ENCODE peak calls at places on chromosomes 11 and 22, in ten cellular contexts. V is CD4-positive, alpha-beta memory T cell; W is activated effector memory CD4-positive, alpha-beta T cell treated with Interleukin-2 at 50 U/mL for 16 hours; S is stimulated activated CD4-positive, alpha-beta T cell treated with anti-CD3 and anti-CD28 coated beads, Interleukin-12 subunit alpha, Interleukin-12 subunit beta, amount 100 ng/mL, for 48 hours; B is neuronal stem cell; O is T-helper 9 cell; U is T1000; L is right lobe of liver; P is GM06990; A is NCI-H446. I is an unnamed sample.

GRCh38 chr11:93849751-93850584 is 450 bp downstream of the VSTM5 start:
- DNase-seq in U (no peak), A (no peak), B (peak), V (no peak), L (no peak), S (no peak), O (no peak), P (no peak), W (no peak), I (no peak)

GRCh38 chr22:19410941-19411689 is 20.4 kb downstream of the HIRA start:
- DNase-seq in P (no peak), B (no peak), V (no peak), L (no peak), A (no peak), W (no peak), O (no peak), S (no peak), U (no peak), I (no peak)

GRCh38 chr11:61075891-61076290 is 26.4 kb upstream of the CD5 start:
- DNase-seq in V (no peak), U (no peak), S (no peak), W (no peak), O (no peak), L (no peak), B (no peak), P (no peak), A (no peak), I (no peak)

GRCh38 chr22:19658967-19659804 is 55.1 kb upstream of the SEPTIN5 start:
- DNase-seq in A (no peak), U (no peak), O (no peak), W (no peak), B (no peak), V (no peak), P (no peak), L (no peak), S (no peak), I (no peak)

GRCh38 chr22:21961886-21962654 is 9.4 kb upstream of the PPM1F start:
- DNase-seq in S (no peak), P (no peak), L (no peak), W (no peak), B (no peak), A (no peak), O (no peak), V (no peak), U (no peak), I (no peak)

GRCh38 chr22:28448625-28449024 is 231.0 kb downstream of the TTC28 start:
- DNase-seq in P (no peak), B (no peak), A (no peak), S (no peak), O (no peak), V (no peak), L (no peak), U (no peak), W (no peak), I (no peak)

GRCh38 chr11:22558638-22559037 is 67.0 kb downstream of the FANCF start:
- DNase-seq in P (no peak), B (no peak), L (no peak), S (no peak), A (peak), O (no peak), V (no peak), U (no peak), W (no peak), I (no peak)

GRCh38 chr11:76282106-76282630 is 75.9 kb upstream of the WNT11 start:
- DNase-seq in B (no peak), L (no peak), O (no peak), W (no peak), S (no peak), V (no peak), P (no peak), A (no peak), U (no peak), I (no peak)

GRCh38 chr11:29780756-29781155 is 236.1 kb downstream of the KCNA4 start:
- DNase-seq in U (no peak), A (no peak), S (no peak), V (no peak), W (no peak), O (no peak), B (no peak), P (no peak), L (no peak), I (no peak)

GRCh38 chr22:36964110-36964509 is 50.7 kb downstream of the CSF2RB start:
- DNase-seq in L (no peak), W (no peak), P (no peak), V (no peak), U (no peak), B (no peak), S (no peak), A (no peak), O (no peak), I (no peak)

I was measured in lower lobe of right lung.